ENCODE peak calls at places on chromosomes 16 and 17, in five cellular contexts. E is pancreas; B is heart left ventricle; X is mucosa of descending colon; Y is CD8-positive, alpha-beta T cell. U is an unnamed sample.

GRCh38 chr16:87127061-87127765 is 190.0 kb downstream of the C16orf95 start:
- DNase-seq in E (peak; percentile 13), B (peak; percentile 71), X (peak; percentile 9), Y (no peak), U (no peak)

GRCh38 chr17:79915850-79916430 is 76.7 kb upstream of the CBX4 start:
- DNase-seq in E (no peak), B (peak; percentile 52), X (peak; percentile 80), Y (no peak), U (peak; percentile 50)

GRCh38 chr17:63035695-63036094 is 69.7 kb downstream of the TANC2 start:
- DNase-seq in E (no peak), B (no peak), X (no peak), Y (no peak), U (no peak)

GRCh38 chr16:4272114-4272954 is 489 bp downstream of the TFAP4 start:
- DNase-seq in E (peak; percentile 57), B (peak; percentile 71), X (peak; percentile 61), Y (peak; percentile 31), U (peak; percentile 86)

GRCh38 chr17:77153487-77153886 is 12.7 kb downstream of the SEC14L1 start:
- DNase-seq in E (no peak), B (no peak), X (no peak), Y (no peak), U (no peak)

GRCh38 chr16:84362410-84362809 is 5.9 kb upstream of the ATP2C2 start:
- DNase-seq in E (no peak), B (no peak), X (no peak), Y (no peak), U (no peak)

GRCh38 chr16:997440-998051 is 16.0 kb downstream of the SOX8 start:
- DNase-seq in E (no peak), B (peak; percentile 57), X (peak; percentile 32), Y (peak; percentile 62), U (peak; percentile 38)

GRCh38 chr16:28219283-28219682 is 7.5 kb upstream of the XPO6 start:
- DNase-seq in E (no peak), B (no peak), X (no peak), Y (no peak), U (no peak)

GRCh38 chr16:57758331-57759117 is 23.0 kb downstream of the KATNB1 start:
- DNase-seq in E (no peak), B (no peak), X (no peak), Y (no peak), U (no peak)

GRCh38 chr17:73309727-73310555 is 1.9 kb downstream of the CDC42EP4 start:
- DNase-seq in E (peak; percentile 85), B (no peak), X (peak; percentile 73), Y (no peak), U (no peak)

GRCh38 chr17:47989700-47990099 is 18.8 kb downstream of the CDK5RAP3 start:
- DNase-seq in E (no peak), B (no peak), X (no peak), Y (no peak), U (no peak)

GRCh38 chr16:89588413-89589109 is 13.0 kb downstream of the CPNE7 start:
- DNase-seq in E (no peak), B (no peak), X (no peak), Y (no peak), U (no peak)

GRCh38 chr16:74951676-74952075 is 33.2 kb downstream of the WDR59 start:
- DNase-seq in E (no peak), B (no peak), X (no peak), Y (no peak), U (no peak)

GRCh38 chr17:66275651-66276050 is 26.8 kb upstream of the PRKCA start:
- DNase-seq in E (peak; percentile 6), B (no peak), X (no peak), Y (no peak), U (no peak)

GRCh38 chr16:84566580-84567244 is 51.2 kb downstream of the COTL1 start:
- DNase-seq in E (no peak), B (no peak), X (no peak), Y (no peak), U (no peak)

GRCh38 chr17:10127819-10128375 is 70.5 kb downstream of the GAS7 start:
- DNase-seq in E (no peak), B (peak; percentile 90), X (peak; percentile 47), Y (no peak), U (no peak)

GRCh38 chr16:11145173-11145820 is 110.7 kb downstream of the SOCS1 start:
- DNase-seq in E (no peak), B (peak; percentile 62), X (peak; percentile 18), Y (no peak), U (no peak)

GRCh38 chr17:64202683-64203430 is 60.2 kb downstream of the TEX2 start:
- DNase-seq in E (no peak), B (no peak), X (no peak), Y (no peak), U (peak; percentile 46)

GRCh38 chr17:37106049-37106448 is 157.3 kb downstream of the AATF start:
- DNase-seq in E (no peak), B (no peak), X (no peak), Y (no peak), U (no peak)

GRCh38 chr16:30535106-30535776 is 583 bp upstream of the ZNF747 start:
- DNase-seq in E (no peak), B (no peak), X (no peak), Y (no peak), U (peak; percentile 37)

GRCh38 chr17:78781339-78782304 is at the start of gene CYTH1:
- DNase-seq in E (peak; percentile 43), B (peak; percentile 59), X (peak; percentile 52), Y (no peak), U (peak; percentile 29)

GRCh38 chr17:46167826-46168569 is 25.2 kb downstream of the KANSL1 start:
- DNase-seq in E (no peak), B (no peak), X (no peak), Y (no peak), U (peak; percentile 25)
- H3K4me1 ChIP-seq in E (peaks cover 57% of the 10 kb centered on the region), B (peaks cover 12% of the 10 kb centered on the region), X (peaks cover 31% of the 10 kb centered on the region), Y (peaks cover 78% of the 10 kb centered on the region), U (peaks cover 48% of the 10 kb centered on the region)

GRCh38 chr16:23182206-23182674 is 305 bp upstream of the SCNN1G start:
- DNase-seq in E (peak; percentile 90), B (peak; percentile 75), X (peak; percentile 93), Y (peak; percentile 39), U (peak; percentile 61)

GRCh38 chr16:23185661-23186060 is 3.1 kb downstream of the SCNN1G start:
- DNase-seq in E (peak; percentile 48), B (peak; percentile 23), X (no peak), Y (no peak), U (no peak)

GRCh38 chr16:23181506-23181905 is 1.0 kb upstream of the SCNN1G start:
- DNase-seq in E (no peak), B (no peak), X (no peak), Y (no peak), U (no peak)

GRCh38 chr16:23183486-23183862 is 929 bp downstream of the SCNN1G start:
- DNase-seq in E (no peak), B (no peak), X (no peak), Y (no peak), U (no peak)

DNA sequence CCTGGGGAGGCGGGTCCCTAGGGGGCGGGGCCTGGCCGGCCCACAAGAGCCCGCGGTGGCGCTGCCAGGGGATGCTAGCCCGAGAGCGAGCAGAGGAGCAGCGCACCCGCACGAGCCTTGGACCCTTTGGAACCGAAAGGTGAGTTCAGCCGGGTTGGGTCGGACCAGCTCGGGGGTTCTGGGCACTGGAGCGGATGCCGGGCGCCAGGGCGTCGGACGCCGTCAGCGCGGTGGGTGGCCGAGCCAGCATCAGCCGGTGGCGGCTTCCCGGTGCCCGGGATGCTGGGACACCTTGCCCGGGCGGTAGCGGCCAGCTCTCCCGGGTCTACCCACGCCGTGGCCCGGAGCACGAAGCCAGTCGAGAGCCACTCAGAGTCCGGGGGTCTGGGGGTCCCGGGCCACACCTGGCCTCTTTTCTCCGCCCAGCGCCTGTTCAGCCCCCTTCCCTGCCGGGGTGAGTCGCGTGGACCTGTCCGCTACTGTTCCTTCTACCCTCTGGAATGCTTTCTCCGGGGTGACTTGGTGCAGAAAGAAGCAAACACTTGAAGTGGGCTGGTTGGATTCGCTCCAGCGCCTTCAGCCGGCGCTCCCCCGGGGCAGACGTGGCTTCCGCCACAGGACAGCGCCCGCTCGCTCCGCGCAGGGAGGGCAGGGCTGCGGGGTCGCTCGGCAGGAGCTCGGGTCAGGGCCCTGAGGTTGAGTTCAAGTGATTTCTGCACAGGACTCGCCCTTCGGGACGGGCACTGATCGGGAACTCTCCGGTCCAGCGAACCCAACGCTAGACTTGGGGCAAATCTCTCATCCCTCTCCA is at the start of gene SCNN1G:
- DNase-seq in E (peak; percentile 8), B (peak; percentile 25), X (peak; percentile 17), Y (no peak), U (peak; percentile 39)
- H3K4me3 ChIP-seq in E (peak within 1 kb of the TSS; percentile 11), B (peak within 1 kb of the TSS; percentile 48), X (peak within 1 kb of the TSS; percentile 17), Y (peak within 1 kb of the TSS; percentile 15), U (peak within 1 kb of the TSS; percentile 12)

DNA sequence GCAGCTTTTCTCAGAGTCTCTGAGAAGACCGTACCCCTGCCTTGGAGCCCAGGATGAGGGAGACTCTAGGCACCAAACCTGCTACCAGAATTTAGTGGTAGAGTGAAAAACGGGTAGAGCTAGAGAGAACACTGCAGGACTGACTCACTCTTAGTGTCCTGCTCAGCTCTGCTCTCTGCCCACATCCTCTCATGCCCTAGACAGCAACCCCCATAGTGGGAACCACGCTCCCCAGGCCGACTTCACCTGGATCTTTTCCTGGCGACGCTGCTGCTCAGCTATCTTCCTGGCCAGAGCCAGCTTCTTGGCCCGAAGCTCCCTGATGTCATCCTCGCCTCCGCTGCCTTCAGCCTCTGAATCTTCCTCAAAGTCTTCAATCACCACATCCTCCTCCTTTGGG is 26.7 kb downstream of the HIC1 start:
- DNase-seq in E (no peak), B (no peak), X (no peak), Y (no peak), U (no peak)
- H3K4me1 ChIP-seq in E (peaks cover 9% of the 10 kb centered on the region), B (peaks cover 12% of the 10 kb centered on the region), X (peaks cover 40% of the 10 kb centered on the region), Y (no peaks in the 10 kb centered on the region), U (peaks cover 57% of the 10 kb centered on the region)

GRCh38 chr17:57665128-57665527 is 80.0 kb downstream of the CCDC182 start:
- DNase-seq in E (no peak), B (no peak), X (no peak), Y (no peak), U (no peak)

GRCh38 chr17:57663326-57664070 is 81.6 kb downstream of the CCDC182 start:
- DNase-seq in E (no peak), B (no peak), X (no peak), Y (no peak), U (no peak)

GRCh38 chr17:57662021-57662420 is 83.1 kb downstream of the CCDC182 start:
- DNase-seq in E (no peak), B (no peak), X (no peak), Y (no peak), U (no peak)

GRCh38 chr17:57665696-57666095 is 79.4 kb downstream of the CCDC182 start:
- DNase-seq in E (no peak), B (no peak), X (no peak), Y (no peak), U (no peak)

DNA sequence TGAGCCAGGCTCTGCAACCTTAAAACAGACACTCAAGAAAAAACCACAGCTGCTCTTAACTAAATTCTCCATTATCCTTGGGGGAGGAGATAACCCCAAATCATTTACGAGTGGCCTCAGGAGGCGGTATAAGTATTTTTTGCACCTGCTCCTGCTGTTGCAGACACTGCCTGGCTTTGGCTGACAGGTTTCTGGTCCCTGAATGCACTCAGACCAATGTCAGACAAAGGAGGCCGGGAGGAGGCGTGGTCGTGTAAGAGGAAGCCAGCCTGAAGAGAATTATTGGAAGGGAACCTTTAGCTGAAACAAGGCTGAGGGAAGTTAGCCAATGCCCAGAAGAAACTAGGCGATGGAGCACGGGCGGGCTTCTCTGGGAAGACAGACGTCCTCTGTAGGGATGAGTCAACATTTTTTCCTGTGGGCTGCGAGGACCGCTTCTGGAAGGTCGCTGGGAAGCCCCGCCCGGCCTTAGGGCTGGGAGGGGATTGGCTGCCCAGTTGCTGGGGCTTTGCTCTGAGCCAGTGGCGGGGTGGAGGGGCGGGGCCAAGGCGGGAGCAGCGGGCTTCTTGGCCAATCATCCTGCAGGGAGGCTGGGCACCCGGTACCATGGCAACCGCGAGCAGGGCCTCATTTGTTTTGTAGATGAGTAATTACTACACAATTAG is 82.3 kb downstream of the CCDC182 start:
- DNase-seq in E (peak; percentile 91), B (peak; percentile 97), X (peak; percentile 84), Y (no peak), U (peak; percentile 90)
- H3K4me3 ChIP-seq in E (no peak overlapping the region), B (peak overlapping the region; percentile 37), X (no peak overlapping the region), Y (no peak overlapping the region), U (peak overlapping the region; percentile 29)